ENCODE peak calls at places on chromosome 3, in five cellular contexts. One of them, this sample, is unnamed.

GRCh38 chr3:100455841-100456550 is 36.4 kb upstream of the TMEM45A start:
- DNase-seq in MM.1S: peak
- DNase-seq in mammary epithelial cell: no peak
- DNase-seq in ovary: no peak
- DNase-seq in cardiac muscle cell: no peak
- DNase-seq in this sample: no peak

GRCh38 chr3:190591080-190591479 is 77.2 kb downstream of the IL1RAP start:
- DNase-seq in mammary epithelial cell: no peak
- DNase-seq in cardiac muscle cell: no peak
- DNase-seq in MM.1S: no peak
- DNase-seq in ovary: no peak
- DNase-seq in this sample: no peak

GRCh38 chr3:172475703-172476102 is 27.4 kb upstream of the GHSR start:
- DNase-seq in ovary: no peak
- DNase-seq in mammary epithelial cell: no peak
- DNase-seq in cardiac muscle cell: no peak
- DNase-seq in MM.1S: no peak
- DNase-seq in this sample: no peak

GRCh38 chr3:159632847-159633246 is 355.8 kb upstream of the IL12A start:
- DNase-seq in ovary: no peak
- DNase-seq in mammary epithelial cell: no peak
- DNase-seq in MM.1S: no peak
- DNase-seq in cardiac muscle cell: no peak
- DNase-seq in this sample: peak

GRCh38 chr3:149553781-149554451 is 79.4 kb downstream of the TM4SF4 start:
- DNase-seq in cardiac muscle cell: peak
- DNase-seq in ovary: peak
- DNase-seq in mammary epithelial cell: peak
- DNase-seq in MM.1S: no peak
- DNase-seq in this sample: no peak

GRCh38 chr3:165837058-165837525 is at the start of gene BCHE:
- DNase-seq in ovary: no peak
- DNase-seq in MM.1S: no peak
- DNase-seq in cardiac muscle cell: peak
- DNase-seq in mammary epithelial cell: no peak
- DNase-seq in this sample: no peak

GRCh38 chr3:70488131-70488530 is 175.7 kb upstream of the MDFIC2 start:
- DNase-seq in mammary epithelial cell: no peak
- DNase-seq in MM.1S: no peak
- DNase-seq in cardiac muscle cell: no peak
- DNase-seq in ovary: no peak
- DNase-seq in this sample: no peak

GRCh38 chr3:133998691-133999241 is 31.0 kb downstream of the SLCO2A1 start:
- DNase-seq in mammary epithelial cell: no peak
- DNase-seq in ovary: no peak
- DNase-seq in MM.1S: no peak
- DNase-seq in cardiac muscle cell: no peak
- DNase-seq in this sample: no peak

GRCh38 chr3:143306419-143306818 is 186.8 kb downstream of the CHST2 start:
- DNase-seq in cardiac muscle cell: no peak
- DNase-seq in MM.1S: no peak
- DNase-seq in mammary epithelial cell: peak
- DNase-seq in ovary: no peak
- DNase-seq in this sample: peak

GRCh38 chr3:71926242-71926560 is 141.3 kb upstream of the PROK2 start:
- DNase-seq in mammary epithelial cell: peak
- DNase-seq in cardiac muscle cell: peak
- DNase-seq in ovary: no peak
- DNase-seq in MM.1S: peak
- DNase-seq in this sample: peak

GRCh38 chr3:38133557-38134405 is 3.1 kb downstream of the ACAA1 start:
- DNase-seq in mammary epithelial cell: peak
- DNase-seq in cardiac muscle cell: no peak
- DNase-seq in MM.1S: no peak
- DNase-seq in ovary: no peak
- DNase-seq in this sample: no peak

GRCh38 chr3:184563569-184563925 is 2.0 kb downstream of the EPHB3 start:
- DNase-seq in ovary: no peak
- DNase-seq in cardiac muscle cell: no peak
- DNase-seq in MM.1S: no peak
- DNase-seq in mammary epithelial cell: peak
- DNase-seq in this sample: no peak

GRCh38 chr3:12483364-12483763 is 916 bp upstream of the TSEN2 start:
- DNase-seq in cardiac muscle cell: peak
- DNase-seq in MM.1S: no peak
- DNase-seq in mammary epithelial cell: no peak
- DNase-seq in ovary: no peak
- DNase-seq in this sample: no peak

GRCh38 chr3:114418724-114419543 is 125.1 kb downstream of the TIGIT start:
- DNase-seq in ovary: no peak
- DNase-seq in cardiac muscle cell: peak
- DNase-seq in MM.1S: peak
- DNase-seq in mammary epithelial cell: peak
- DNase-seq in this sample: peak

GRCh38 chr3:30681276-30682211 is 75.1 kb downstream of the TGFBR2 start:
- DNase-seq in ovary: peak
- DNase-seq in cardiac muscle cell: peak
- DNase-seq in MM.1S: no peak
- DNase-seq in mammary epithelial cell: no peak
- DNase-seq in this sample: no peak

GRCh38 chr3:107369791-107370190 is 7.4 kb upstream of the CCDC54 start:
- DNase-seq in MM.1S: no peak
- DNase-seq in cardiac muscle cell: no peak
- DNase-seq in mammary epithelial cell: no peak
- DNase-seq in ovary: no peak
- DNase-seq in this sample: no peak

GRCh38 chr3:193559100-193559499 is 4.4 kb upstream of the ATP13A4 start:
- DNase-seq in mammary epithelial cell: no peak
- DNase-seq in ovary: no peak
- DNase-seq in MM.1S: no peak
- DNase-seq in cardiac muscle cell: no peak
- DNase-seq in this sample: no peak

GRCh38 chr3:193560091-193560490 is 5.4 kb upstream of the ATP13A4 start:
- DNase-seq in MM.1S: no peak
- DNase-seq in mammary epithelial cell: no peak
- DNase-seq in ovary: no peak
- DNase-seq in cardiac muscle cell: no peak
- DNase-seq in this sample: no peak

GRCh38 chr3:193563429-193563828 is 8.7 kb upstream of the ATP13A4 start:
- DNase-seq in MM.1S: no peak
- DNase-seq in mammary epithelial cell: no peak
- DNase-seq in ovary: no peak
- DNase-seq in cardiac muscle cell: peak
- DNase-seq in this sample: no peak

GRCh38 chr3:193560870-193561269 is 6.2 kb upstream of the ATP13A4 start:
- DNase-seq in ovary: no peak
- DNase-seq in mammary epithelial cell: no peak
- DNase-seq in MM.1S: no peak
- DNase-seq in cardiac muscle cell: no peak
- DNase-seq in this sample: no peak

GRCh38 chr3:193563999-193564398 is 9.3 kb upstream of the ATP13A4 start:
- DNase-seq in ovary: no peak
- DNase-seq in MM.1S: peak
- DNase-seq in cardiac muscle cell: peak
- DNase-seq in mammary epithelial cell: peak
- DNase-seq in this sample: peak
- TF ChIP-seq CTCF in ovary: no peak
- TF ChIP-seq CTCF in MM.1S: peak
- TF ChIP-seq CTCF in cardiac muscle cell: no peak
- TF ChIP-seq CTCF in mammary epithelial cell: peak
- TF ChIP-seq CTCF in this sample: no peak

GRCh38 chr3:66038384-66038725 is 363 bp downstream of the MAGI1 start:
- DNase-seq in cardiac muscle cell: no peak
- DNase-seq in mammary epithelial cell: no peak
- DNase-seq in ovary: no peak
- DNase-seq in MM.1S: no peak
- DNase-seq in this sample: peak

GRCh38 chr3:66039590-66039887 is 821 bp upstream of the MAGI1 start:
- DNase-seq in ovary: peak
- DNase-seq in mammary epithelial cell: peak
- DNase-seq in cardiac muscle cell: peak
- DNase-seq in MM.1S: no peak
- DNase-seq in this sample: no peak

GRCh38 chr3:66037330-66037985 is 1.3 kb downstream of the MAGI1 start:
- DNase-seq in MM.1S: peak
- DNase-seq in ovary: peak
- DNase-seq in cardiac muscle cell: peak
- DNase-seq in mammary epithelial cell: peak
- DNase-seq in this sample: peak

GRCh38 chr3:66037986-66038369 is 740 bp downstream of the MAGI1 start:
- DNase-seq in MM.1S: peak
- DNase-seq in cardiac muscle cell: no peak
- DNase-seq in ovary: peak
- DNase-seq in mammary epithelial cell: peak
- DNase-seq in this sample: no peak

DNA sequence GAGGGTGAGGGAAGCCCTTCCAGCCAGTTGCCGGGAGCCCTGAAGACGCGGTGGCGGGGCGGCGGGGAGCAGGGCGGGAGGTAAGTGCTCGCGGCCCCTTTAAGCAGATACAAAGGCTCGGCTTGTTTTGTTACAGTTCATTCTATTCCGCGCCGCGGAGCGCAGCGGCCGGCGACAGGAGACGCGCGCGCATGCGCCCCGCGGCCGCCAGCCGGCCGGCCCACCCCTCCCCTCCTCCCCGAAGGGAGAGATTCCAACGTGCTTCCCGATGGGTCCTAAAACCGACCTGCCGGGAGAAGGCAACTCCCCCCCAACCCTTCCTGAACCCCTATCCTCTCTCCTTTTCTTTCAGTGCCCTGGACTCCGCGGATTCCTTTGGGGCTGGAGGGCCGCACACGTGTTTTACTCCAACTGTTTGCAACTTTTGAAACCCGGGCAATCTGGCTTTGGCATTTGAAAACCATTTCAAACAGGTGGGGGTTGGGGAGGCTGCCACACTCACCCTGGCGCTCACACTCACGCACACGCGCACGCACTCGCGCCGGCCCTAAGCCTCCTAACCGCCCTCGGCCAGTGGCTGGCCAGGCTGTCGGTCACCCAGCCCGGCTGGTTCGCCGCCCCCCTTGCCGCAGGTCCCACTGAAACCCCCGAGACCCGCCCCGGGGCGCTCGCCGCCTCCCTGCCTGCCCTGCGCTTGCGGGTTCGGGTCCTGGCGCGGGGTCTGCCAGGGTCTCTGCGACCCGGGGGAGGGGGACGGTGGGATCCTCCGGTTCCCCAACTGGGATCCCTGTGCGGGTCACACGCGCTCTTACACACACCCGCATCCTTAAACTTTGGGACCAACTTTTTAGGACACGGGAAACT is at the start of gene MAGI1:
- DNase-seq in ovary: peak
- DNase-seq in MM.1S: peak
- DNase-seq in cardiac muscle cell: peak
- DNase-seq in mammary epithelial cell: peak
- DNase-seq in this sample: peak
- H3K27ac ChIP-seq in ovary: peak
- H3K27ac ChIP-seq in MM.1S: peak
- H3K27ac ChIP-seq in cardiac muscle cell: peak
- H3K27ac ChIP-seq in mammary epithelial cell: peak
- H3K27ac ChIP-seq in this sample: peak

DNA sequence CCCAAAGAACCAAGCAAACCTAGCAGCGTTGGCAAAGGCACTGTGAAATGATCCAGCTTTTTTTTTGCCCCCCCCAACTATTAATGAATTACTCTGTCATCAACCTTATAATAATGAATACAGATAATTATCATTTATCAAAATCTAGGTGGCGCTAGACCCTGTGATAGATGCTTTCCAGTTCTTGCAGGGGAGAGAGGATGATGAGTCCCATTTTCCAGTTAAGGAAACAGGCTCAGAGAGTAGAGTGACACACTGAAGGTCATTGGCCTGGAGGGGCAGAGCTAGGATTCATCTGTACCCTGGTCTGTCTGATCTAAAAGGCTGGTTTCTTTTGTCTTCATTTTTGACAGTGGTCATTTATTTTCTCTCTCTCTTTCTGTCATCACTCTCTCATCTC is 5.0 kb downstream of the ACOX2 start:
- DNase-seq in mammary epithelial cell: peak
- DNase-seq in ovary: no peak
- DNase-seq in cardiac muscle cell: no peak
- DNase-seq in MM.1S: no peak
- DNase-seq in this sample: peak
- TF ChIP-seq CTCF in mammary epithelial cell: peak
- TF ChIP-seq CTCF in ovary: no peak
- TF ChIP-seq CTCF in cardiac muscle cell: no peak
- TF ChIP-seq CTCF in MM.1S: no peak
- TF ChIP-seq CTCF in this sample: no peak

GRCh38 chr3:157248590-157249425 is 88.9 kb upstream of the CCNL1 start:
- DNase-seq in MM.1S: peak
- DNase-seq in cardiac muscle cell: peak
- DNase-seq in ovary: no peak
- DNase-seq in mammary epithelial cell: peak
- DNase-seq in this sample: peak
- H3K27ac ChIP-seq in MM.1S: no peak
- H3K27ac ChIP-seq in cardiac muscle cell: peak
- H3K27ac ChIP-seq in ovary: no peak
- H3K27ac ChIP-seq in mammary epithelial cell: no peak
- H3K27ac ChIP-seq in this sample: no peak

GRCh38 chr3:185978516-185978915 is 40.7 kb upstream of the TRA2B start:
- DNase-seq in ovary: no peak
- DNase-seq in MM.1S: no peak
- DNase-seq in mammary epithelial cell: no peak
- DNase-seq in cardiac muscle cell: no peak
- DNase-seq in this sample: no peak

GRCh38 chr3:185979721-185980121 is 41.9 kb upstream of the TRA2B start:
- DNase-seq in cardiac muscle cell: no peak
- DNase-seq in mammary epithelial cell: no peak
- DNase-seq in MM.1S: no peak
- DNase-seq in ovary: no peak
- DNase-seq in this sample: no peak

GRCh38 chr3:185976100-185976499 is 38.3 kb upstream of the TRA2B start:
- DNase-seq in cardiac muscle cell: no peak
- DNase-seq in ovary: no peak
- DNase-seq in MM.1S: no peak
- DNase-seq in mammary epithelial cell: no peak
- DNase-seq in this sample: no peak

GRCh38 chr3:185976977-185977678 is 39.3 kb upstream of the TRA2B start:
- DNase-seq in MM.1S: peak
- DNase-seq in mammary epithelial cell: peak
- DNase-seq in ovary: peak
- DNase-seq in cardiac muscle cell: peak
- DNase-seq in this sample: peak

DNA sequence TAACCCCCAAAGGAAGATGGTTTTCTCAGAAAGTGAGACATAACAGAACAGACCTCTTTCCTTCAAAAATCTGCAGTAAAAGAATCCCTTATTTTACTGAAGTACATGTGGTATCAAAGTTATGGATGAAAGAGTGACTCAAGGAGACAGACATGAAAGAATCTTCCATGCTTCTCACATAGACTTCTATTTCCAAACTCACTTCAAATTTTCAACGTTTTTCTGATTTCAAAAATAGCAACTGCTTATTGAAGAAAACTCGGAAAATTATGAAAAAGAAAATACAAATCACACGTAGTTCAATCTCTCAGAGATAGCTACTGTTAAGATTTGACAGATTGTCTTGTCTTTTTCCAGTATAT is 39.8 kb upstream of the TRA2B start:
- DNase-seq in cardiac muscle cell: no peak
- DNase-seq in mammary epithelial cell: no peak
- DNase-seq in MM.1S: no peak
- DNase-seq in ovary: no peak
- DNase-seq in this sample: no peak
- TF ChIP-seq CTCF in cardiac muscle cell: no peak
- TF ChIP-seq CTCF in mammary epithelial cell: no peak
- TF ChIP-seq CTCF in MM.1S: no peak
- TF ChIP-seq CTCF in ovary: no peak
- TF ChIP-seq CTCF in this sample: peak

GRCh38 chr3:66499881-66500574 is 794 bp downstream of the LRIG1 start:
- DNase-seq in cardiac muscle cell: peak
- DNase-seq in MM.1S: no peak
- DNase-seq in ovary: peak
- DNase-seq in mammary epithelial cell: peak
- DNase-seq in this sample: no peak
- H3K27ac ChIP-seq in cardiac muscle cell: peak
- H3K27ac ChIP-seq in MM.1S: no peak
- H3K27ac ChIP-seq in ovary: peak
- H3K27ac ChIP-seq in mammary epithelial cell: no peak
- H3K27ac ChIP-seq in this sample: peak